ENCODE peak calls at places on chromosomes 4 and X, in nine cellular contexts. J, P, H, S, M, E, Q, D and A are unnamed samples.
A peak's percentile ranks its signal among the peaks of the same experiment; 100 is the strongest.

GRCh38 chr4:184477201-184477999 is 3.0 kb upstream of the IRF2 start:
- DNase-seq in Q (no peak), H (no peak), E (no peak), P (no peak), J (no peak), S (no peak), M (no peak), D (no peak), A (no peak)

GRCh38 chrX:120549483-120550452 is 11.0 kb downstream of the CUL4B start:
- DNase-seq in E (no peak), Q (peak; percentile 85), D (peak; percentile 90), J (peak; percentile 73), S (no peak), H (peak; percentile 43), M (no peak), P (peak; percentile 88), A (no peak)

GRCh38 chr4:41661447-41662076 is 87.0 kb downstream of the PHOX2B start:
- DNase-seq in P (peak; percentile 67), S (peak; percentile 2), M (no peak), E (peak; percentile 46), D (peak; percentile 65), H (peak; percentile 67), J (no peak), Q (peak; percentile 62), A (peak; percentile 49)

GRCh38 chrX:41781500-41781899 is 57.5 kb downstream of the GPR82 start:
- DNase-seq in P (peak; percentile 69), H (no peak), S (no peak), J (no peak), M (no peak), E (peak; percentile 4), D (peak; percentile 56), Q (peak; percentile 58), A (no peak)

GRCh38 chr4:69738872-69739271 is 21.5 kb downstream of the SULT1B1 start:
- DNase-seq in S (no peak), E (no peak), M (no peak), J (no peak), H (no peak), P (no peak), D (no peak), Q (no peak), A (no peak)

GRCh38 chr4:147773261-147774184 is 41.6 kb downstream of the ARHGAP10 start:
- DNase-seq in M (no peak), P (peak; percentile 39), D (peak; percentile 46), H (no peak), E (peak; percentile 53), Q (peak; percentile 55), S (no peak), J (no peak), A (no peak)

GRCh38 chr4:64713256-64713840 is 304.1 kb upstream of the TECRL start:
- DNase-seq in P (peak; percentile 81), S (no peak), H (no peak), J (no peak), Q (peak; percentile 23), E (no peak), M (no peak), D (peak; percentile 0), A (no peak)

GRCh38 chrX:117641913-117642656 is 474.5 kb downstream of the KLHL13 start:
- DNase-seq in J (no peak), D (no peak), P (no peak), M (no peak), Q (no peak), S (no peak), E (no peak), H (no peak), A (no peak)

GRCh38 chr4:25223770-25224375 is 10.0 kb upstream of the PI4K2B start:
- DNase-seq in H (no peak), P (peak; percentile 41), S (no peak), D (peak; percentile 52), M (no peak), E (peak; percentile 46), J (no peak), Q (peak; percentile 8), A (peak; percentile 63)

GRCh38 chr4:88341227-88342192 is 37.1 kb upstream of the HERC6 start:
- DNase-seq in P (peak; percentile 76), J (peak; percentile 88), Q (peak; percentile 85), D (peak; percentile 97), S (no peak), E (peak; percentile 86), H (no peak), M (no peak), A (no peak)

GRCh38 chrX:67207912-67208311 is 335.9 kb upstream of the AR start:
- DNase-seq in Q (no peak), J (no peak), D (no peak), E (no peak), P (no peak), S (no peak), H (no peak), M (no peak), A (no peak)
- H3K27ac ChIP-seq in Q (no peak overlapping the region), J (no peak overlapping the region), D (no peak overlapping the region), E (no peak overlapping the region), P (no peak overlapping the region), S (no peak overlapping the region), H (no peak overlapping the region), M (no peak overlapping the region), A (no peak overlapping the region)

DNA sequence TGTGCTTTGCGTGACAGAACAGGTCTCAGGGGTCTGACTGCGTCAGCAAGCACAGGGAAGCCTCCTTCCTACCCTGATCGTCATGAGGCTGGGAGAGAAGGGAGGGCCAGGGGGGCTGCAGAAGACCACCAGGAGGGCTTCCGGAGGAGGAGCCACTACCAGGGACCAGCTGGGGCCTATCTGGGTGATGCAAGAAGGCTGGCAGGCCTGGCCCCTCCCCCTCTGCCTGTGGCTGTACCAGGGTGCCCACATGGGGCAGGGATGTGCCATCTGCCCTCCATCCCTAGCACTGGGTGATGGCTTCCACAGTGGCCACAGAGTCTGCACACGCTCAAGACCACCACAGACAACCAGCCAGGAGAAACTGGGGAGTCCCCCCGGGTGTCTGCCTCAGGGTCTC is 116.4 kb upstream of the NKX1-1 start:
- DNase-seq in Q (no peak), J (no peak), H (no peak), M (peak; percentile 51), D (no peak), S (no peak), P (no peak), E (no peak), A (no peak)
- H3K27me3 ChIP-seq in Q (peaks cover 34% of the 10 kb centered on the region), J (peaks cover 28% of the 10 kb centered on the region), H (no peaks in the 10 kb centered on the region), M (peaks cover 17% of the 10 kb centered on the region), D (peaks cover 7% of the 10 kb centered on the region), S (peaks cover 16% of the 10 kb centered on the region), P (peaks cover 44% of the 10 kb centered on the region), E (no peaks in the 10 kb centered on the region), A (peaks cover 4% of the 10 kb centered on the region)

GRCh38 chrX:123803331-123803983 is 56.4 kb upstream of the XIAP start:
- DNase-seq in Q (peak; percentile 78), S (peak; percentile 3), D (peak; percentile 61), E (peak; percentile 52), M (no peak), H (peak; percentile 20), J (peak; percentile 77), P (peak; percentile 90), A (peak; percentile 57)

GRCh38 chrX:123797543-123798447 is 62.1 kb upstream of the XIAP start:
- DNase-seq in Q (no peak), H (no peak), M (peak; percentile 27), E (peak; percentile 15), D (no peak), S (no peak), J (no peak), P (peak; percentile 7), A (no peak)
- H3K27ac ChIP-seq in Q (no peak overlapping the region), H (no peak overlapping the region), M (no peak overlapping the region), E (no peak overlapping the region), D (no peak overlapping the region), S (no peak overlapping the region), J (no peak overlapping the region), P (no peak overlapping the region), A (no peak overlapping the region)

GRCh38 chr4:110610620-110610939 is 12.3 kb downstream of the PITX2 start:
- DNase-seq in E (no peak), S (no peak), P (no peak), H (no peak), Q (no peak), M (no peak), J (no peak), D (no peak), A (no peak)

GRCh38 chr4:110612631-110613269 is 10.1 kb downstream of the PITX2 start:
- DNase-seq in P (no peak), Q (no peak), S (no peak), M (no peak), D (no peak), H (no peak), J (peak; percentile 54), E (no peak), A (no peak)

GRCh38 chr4:110610940-110611785 is 11.7 kb downstream of the PITX2 start:
- DNase-seq in P (no peak), H (no peak), J (peak; percentile 71), D (no peak), E (no peak), S (no peak), M (no peak), Q (peak; percentile 64), A (no peak)

GRCh38 chr4:110613710-110614109 is 9.2 kb downstream of the PITX2 start:
- DNase-seq in H (no peak), Q (no peak), S (no peak), E (no peak), P (no peak), D (no peak), M (no peak), J (peak; percentile 32), A (no peak)

GRCh38 chr4:110611968-110612447 is 10.9 kb downstream of the PITX2 start:
- DNase-seq in M (no peak), Q (no peak), S (no peak), H (no peak), P (no peak), J (peak; percentile 44), D (no peak), E (no peak), A (no peak)
- H3K27me3 ChIP-seq in M (peaks cover 75% of the 10 kb centered on the region), Q (peaks cover 12% of the 10 kb centered on the region), S (peaks cover 87% of the 10 kb centered on the region), H (peaks cover 8% of the 10 kb centered on the region), P (peaks cover 37% of the 10 kb centered on the region), J (peaks cover 93% of the 10 kb centered on the region), D (peaks cover 66% of the 10 kb centered on the region), E (no peaks in the 10 kb centered on the region), A (peaks cover 4% of the 10 kb centered on the region)

DNA sequence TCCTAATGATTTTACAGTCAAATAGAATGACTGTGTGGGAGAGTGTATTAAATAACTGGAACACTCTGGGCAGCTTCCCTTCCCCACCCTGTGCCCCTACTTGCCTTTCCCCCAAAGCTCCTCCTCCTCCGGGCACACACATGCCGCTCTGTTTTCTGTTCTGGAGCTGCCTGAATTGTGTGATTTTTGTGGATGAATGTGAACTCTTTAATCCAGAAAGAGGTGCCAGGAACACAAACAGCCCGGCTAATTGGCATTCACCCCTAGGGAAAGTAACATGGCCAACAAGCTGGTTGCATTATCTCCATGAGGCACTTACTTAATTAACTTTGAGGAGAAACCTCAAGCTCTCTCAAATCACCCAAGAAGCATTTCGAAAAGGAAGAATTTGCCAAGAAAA is 28.2 kb downstream of the FGF2 start:
- DNase-seq in M (no peak), D (no peak), P (no peak), E (no peak), J (peak; percentile 45), Q (no peak), H (peak; percentile 30), S (no peak), A (no peak)
- H3K27ac ChIP-seq in M (no peak overlapping the region), D (peak overlapping the region; percentile 23), P (no peak overlapping the region), E (no peak overlapping the region), J (peak overlapping the region; percentile 54), Q (peak overlapping the region; percentile 70), H (peak overlapping the region; percentile 70), S (no peak overlapping the region), A (no peak overlapping the region)